ENCODE peak calls at places on chromosomes 5 and 9, in ten cellular contexts. B is CD4-positive, alpha-beta memory T cell; J is activated T-helper 1 cell treated with anti-CD3 and anti-CD28 coated beads, Interleukin-2, amount 50 U/mL, for 16 hours; G is body of pancreas; R is NCI-H748 treated with DMSO at 0.1 percent for 48 hours; M is NCI-H446; L is heart left ventricle; H is T-helper 9 cell; Y is GM20000; N is left colon. Q is an unnamed sample.

GRCh38 chr5:122415481-122416120 is 103.6 kb downstream of the SNCAIP start:
- DNase-seq in M (peak; percentile 86), N (peak; percentile 52), H (no peak), G (peak; percentile 45), L (no peak), J (no peak), Y (peak; percentile 55), B (no peak), R (peak; percentile 71), Q (peak; percentile 43)

GRCh38 chr5:133332732-133333024 is 279.7 kb downstream of the FSTL4 start:
- DNase-seq in L (no peak), R (no peak), Y (no peak), M (no peak), J (no peak), B (no peak), G (no peak), N (no peak), H (no peak), Q (no peak)

GRCh38 chr9:92425578-92425977 is 1.3 kb upstream of the OMD start:
- DNase-seq in R (no peak), G (no peak), Y (no peak), B (no peak), M (no peak), L (no peak), H (no peak), J (no peak), N (no peak), Q (no peak)

GRCh38 chr5:153900703-153901395 is 137.9 kb downstream of the FAM114A2 start:
- DNase-seq in Y (no peak), N (no peak), L (no peak), R (no peak), M (no peak), H (no peak), B (no peak), G (no peak), J (no peak), Q (no peak)

GRCh38 chr9:114465906-114466900 is 39.1 kb downstream of the WHRN start:
- DNase-seq in L (no peak), H (no peak), J (no peak), M (no peak), G (peak; percentile 55), R (no peak), B (no peak), N (no peak), Y (no peak), Q (no peak)

GRCh38 chr5:40428129-40428528 is 251.6 kb upstream of the PTGER4 start:
- DNase-seq in N (no peak), H (no peak), M (no peak), L (no peak), B (peak; percentile 61), Y (no peak), G (no peak), R (no peak), J (no peak), Q (no peak)

GRCh38 chr9:98067184-98067583 is 10.7 kb downstream of the NANS start:
- DNase-seq in H (no peak), Y (no peak), L (no peak), J (no peak), G (no peak), B (no peak), M (no peak), R (no peak), N (no peak), Q (no peak)

GRCh38 chr9:129866373-129867137 is 31.3 kb downstream of the USP20 start:
- DNase-seq in N (no peak), H (no peak), R (no peak), G (no peak), L (no peak), Y (no peak), J (no peak), B (peak; percentile 80), M (no peak), Q (no peak)

GRCh38 chr9:133075925-133076324 is 14.1 kb downstream of the CEL start:
- DNase-seq in R (no peak), B (no peak), J (no peak), H (no peak), G (no peak), N (no peak), Y (no peak), L (no peak), M (no peak), Q (no peak)

GRCh38 chr5:179125789-179126505 is 65.8 kb downstream of the ZNF354C start:
- DNase-seq in G (no peak), B (no peak), L (no peak), M (no peak), J (no peak), H (no peak), Y (no peak), R (no peak), N (no peak), Q (no peak)

GRCh38 chr9:85716031-85716877 is 25.5 kb downstream of the AGTPBP1 start:
- DNase-seq in J (no peak), H (no peak), R (no peak), L (no peak), G (no peak), M (no peak), B (no peak), N (no peak), Y (peak; percentile 36), Q (no peak)

GRCh38 chr5:76207122-76207521 is 123.9 kb downstream of the SV2C start:
- DNase-seq in H (no peak), R (no peak), N (no peak), M (no peak), G (no peak), Y (no peak), J (no peak), B (no peak), L (no peak), Q (no peak)

GRCh38 chr5:51387854-51388320 is 4.6 kb downstream of the ISL1 start:
- DNase-seq in J (no peak), M (no peak), R (peak; percentile 87), L (no peak), G (no peak), N (no peak), H (no peak), Y (no peak), B (no peak), Q (no peak)

GRCh38 chr5:134525687-134526482 is 415 bp downstream of the JADE2 start:
- DNase-seq in M (peak; percentile 47), L (peak; percentile 85), Y (peak; percentile 76), H (peak; percentile 51), B (peak; percentile 87), G (peak; percentile 82), R (peak; percentile 42), N (peak; percentile 80), J (peak; percentile 41), Q (peak; percentile 70)

GRCh38 chr5:180349391-180349790 is 3.7 kb downstream of the GFPT2 start:
- DNase-seq in J (no peak), M (no peak), L (no peak), R (no peak), B (no peak), N (no peak), G (no peak), Y (no peak), H (no peak), Q (no peak)

GRCh38 chr5:35853652-35854051 is 3.0 kb upstream of the IL7R start:
- DNase-seq in H (peak; percentile 59), Y (no peak), B (peak; percentile 90), J (peak; percentile 41), M (no peak), N (peak; percentile 17), L (peak; percentile 59), G (peak; percentile 10), R (no peak), Q (no peak)

Q was measured in posterior cingulate gyrus.